ENCODE peak calls at places on chromosomes 3 and 15, in four cellular contexts. R is A673, G is endodermal cell, K is transverse colon. W is an unnamed sample.

GRCh38 chr3:160735801-160736200 is 20.2 kb upstream of the PPM1L start:
- DNase-seq in G (no peak), K (no peak), R (no peak), W (no peak)

GRCh38 chr15:45648521-45649200 is 13.8 kb downstream of the SQOR start:
- DNase-seq in R (no peak), G (no peak), K (no peak), W (no peak)

GRCh38 chr3:196397941-196398340 is 34.3 kb downstream of the UBXN7 start:
- DNase-seq in G (no peak), K (no peak), R (no peak), W (no peak)

GRCh38 chr15:98035577-98036010 is 75.1 kb downstream of the ARRDC4 start:
- DNase-seq in K (no peak), G (no peak), R (no peak), W (no peak)

GRCh38 chr15:90262426-90262825 is 3.0 kb upstream of the NGRN start:
- DNase-seq in G (no peak), R (no peak), K (no peak), W (no peak)

GRCh38 chr3:78496458-78496857 is 1271.3 kb downstream of the ROBO1 start:
- DNase-seq in G (no peak), K (no peak), R (peak; percentile 37), W (no peak)

GRCh38 chr15:90489944-90490343 is 39.8 kb upstream of the CRTC3 start:
- DNase-seq in R (no peak), K (no peak), G (no peak), W (no peak)

GRCh38 chr3:161251716-161252115 is 30.6 kb downstream of the NMD3 start:
- DNase-seq in G (no peak), R (no peak), K (no peak), W (no peak)

GRCh38 chr15:89409184-89409992 is 74.8 kb upstream of the POLG start:
- DNase-seq in R (no peak), G (peak; percentile 68), K (no peak), W (no peak)

GRCh38 chr3:53114412-53115074 is 15.7 kb downstream of the RFT1 start:
- DNase-seq in R (no peak), G (no peak), K (no peak), W (no peak)

GRCh38 chr15:33112541-33113105 is 81.9 kb downstream of the FMN1 start:
- DNase-seq in G (no peak), R (no peak), K (no peak), W (no peak)

GRCh38 chr15:33109345-33109744 is 85.2 kb downstream of the FMN1 start:
- DNase-seq in K (no peak), G (no peak), R (no peak), W (no peak)

GRCh38 chr15:33108518-33108917 is 86.0 kb downstream of the FMN1 start:
- DNase-seq in K (no peak), R (no peak), G (no peak), W (no peak)

GRCh38 chr15:33113666-33114483 is 80.6 kb downstream of the FMN1 start:
- DNase-seq in R (no peak), K (no peak), G (no peak), W (no peak)

DNA sequence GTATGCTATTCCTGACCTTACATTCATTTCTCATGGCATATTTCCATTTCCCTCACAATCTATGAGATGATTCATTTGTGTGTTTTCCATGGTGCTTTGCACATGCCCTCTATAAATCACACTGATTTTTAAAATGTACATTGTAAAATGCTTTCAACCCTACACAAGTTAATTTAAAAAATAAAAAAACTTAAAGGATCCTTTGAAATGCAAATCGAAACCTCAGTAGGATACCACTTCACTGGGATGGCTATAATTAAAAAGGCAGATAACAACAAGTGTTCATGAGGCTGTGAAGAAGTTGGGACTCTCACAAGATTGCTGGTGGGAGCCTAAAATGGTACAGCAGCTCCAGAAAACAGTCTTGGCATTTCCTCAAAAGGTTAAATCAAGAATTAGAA is 83.5 kb downstream of the FMN1 start:
- DNase-seq in G (no peak), R (peak; percentile 44), K (no peak), W (no peak)
- H3K27ac ChIP-seq in G (no peak overlapping the region), R (no peak overlapping the region), K (peak overlapping the region; percentile 14), W (no peak overlapping the region)

GRCh38 chr15:51163843-51164242 is 69.1 kb upstream of the TNFAIP8L3 start:
- DNase-seq in K (no peak), G (peak; percentile 57), R (peak; percentile 33), W (peak; percentile 12)

GRCh38 chr15:51171578-51171932 is 76.8 kb upstream of the TNFAIP8L3 start:
- DNase-seq in R (no peak), K (no peak), G (no peak), W (no peak)

GRCh38 chr15:51172190-51172589 is 77.5 kb upstream of the TNFAIP8L3 start:
- DNase-seq in G (no peak), K (no peak), R (no peak), W (no peak)

GRCh38 chr15:51170882-51171577 is 76.3 kb upstream of the TNFAIP8L3 start:
- DNase-seq in K (no peak), G (no peak), R (no peak), W (no peak)

DNA sequence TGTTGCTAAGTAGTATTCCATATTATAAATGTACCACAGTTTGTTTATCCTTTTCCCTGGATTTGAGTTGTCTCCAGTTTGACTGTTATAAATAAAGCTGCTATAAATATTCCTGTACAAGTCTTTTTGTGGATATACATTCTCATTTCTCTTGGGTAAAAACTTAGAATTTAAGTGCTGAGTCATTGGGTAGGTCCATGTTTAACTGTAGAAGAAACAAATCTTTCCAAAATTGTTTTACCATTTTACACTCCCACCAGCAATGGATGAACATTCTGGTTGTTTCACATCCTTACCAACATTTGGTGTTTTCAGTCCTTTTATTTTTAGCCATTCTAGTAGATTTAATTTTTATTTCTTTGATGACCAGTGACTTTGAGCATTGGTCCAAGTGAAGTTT is 74.0 kb upstream of the TNFAIP8L3 start:
- DNase-seq in K (no peak), G (no peak), R (no peak), W (no peak)
- H3K4me3 ChIP-seq in K (no peak overlapping the region), G (no peak overlapping the region), R (no peak overlapping the region), W (no peak overlapping the region)

DNA sequence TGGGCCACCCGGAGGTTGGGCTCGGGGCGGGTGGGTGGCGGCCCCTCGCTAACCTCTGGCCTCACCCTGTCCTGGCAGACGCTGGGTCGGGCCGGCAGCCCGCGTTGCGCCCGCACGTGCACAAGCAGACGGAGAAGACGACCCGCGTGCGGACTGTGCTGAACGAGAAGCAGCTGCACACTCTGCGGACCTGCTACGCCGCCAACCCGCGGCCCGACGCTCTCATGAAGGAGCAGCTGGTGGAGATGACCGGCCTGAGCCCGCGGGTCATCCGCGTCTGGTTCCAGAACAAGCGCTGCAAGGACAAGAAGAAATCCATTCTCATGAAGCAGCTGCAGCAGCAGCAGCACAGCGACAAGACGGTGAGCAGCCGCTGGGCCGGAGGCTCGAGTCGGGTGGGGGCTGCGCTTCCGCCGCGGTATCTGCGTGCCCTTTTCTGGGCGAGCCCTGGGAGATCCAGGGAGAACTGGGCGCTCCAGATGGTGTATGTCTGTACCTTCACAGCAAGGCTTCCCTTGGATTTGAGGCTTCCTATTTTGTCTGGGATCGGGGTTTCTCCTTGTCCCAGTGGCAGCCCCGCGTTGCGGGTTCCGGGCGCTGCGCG is 3.7 kb downstream of the ISL2 start:
- DNase-seq in K (peak; percentile 28), G (peak; percentile 76), R (no peak), W (no peak)
- H3K27me3 ChIP-seq in K (peaks cover 100% of the 10 kb centered on the region), G (peaks cover 100% of the 10 kb centered on the region), R (peaks cover 78% of the 10 kb centered on the region), W (no peaks in the 10 kb centered on the region)

GRCh38 chr3:27326211-27326948 is 42.8 kb downstream of the NEK10 start:
- DNase-seq in R (no peak), K (peak; percentile 25), G (no peak), W (peak; percentile 79)
- H3K27ac ChIP-seq in R (no peak overlapping the region), K (peak overlapping the region; percentile 75), G (no peak overlapping the region), W (peak overlapping the region; percentile 67)

GRCh38 chr3:35484939-35485605 is 154.3 kb upstream of the ARPP21 start:
- DNase-seq in K (no peak), G (no peak), R (peak; percentile 19), W (no peak)
- H3K4me3 ChIP-seq in K (no peak overlapping the region), G (no peak overlapping the region), R (no peak overlapping the region), W (no peak overlapping the region)

DNA sequence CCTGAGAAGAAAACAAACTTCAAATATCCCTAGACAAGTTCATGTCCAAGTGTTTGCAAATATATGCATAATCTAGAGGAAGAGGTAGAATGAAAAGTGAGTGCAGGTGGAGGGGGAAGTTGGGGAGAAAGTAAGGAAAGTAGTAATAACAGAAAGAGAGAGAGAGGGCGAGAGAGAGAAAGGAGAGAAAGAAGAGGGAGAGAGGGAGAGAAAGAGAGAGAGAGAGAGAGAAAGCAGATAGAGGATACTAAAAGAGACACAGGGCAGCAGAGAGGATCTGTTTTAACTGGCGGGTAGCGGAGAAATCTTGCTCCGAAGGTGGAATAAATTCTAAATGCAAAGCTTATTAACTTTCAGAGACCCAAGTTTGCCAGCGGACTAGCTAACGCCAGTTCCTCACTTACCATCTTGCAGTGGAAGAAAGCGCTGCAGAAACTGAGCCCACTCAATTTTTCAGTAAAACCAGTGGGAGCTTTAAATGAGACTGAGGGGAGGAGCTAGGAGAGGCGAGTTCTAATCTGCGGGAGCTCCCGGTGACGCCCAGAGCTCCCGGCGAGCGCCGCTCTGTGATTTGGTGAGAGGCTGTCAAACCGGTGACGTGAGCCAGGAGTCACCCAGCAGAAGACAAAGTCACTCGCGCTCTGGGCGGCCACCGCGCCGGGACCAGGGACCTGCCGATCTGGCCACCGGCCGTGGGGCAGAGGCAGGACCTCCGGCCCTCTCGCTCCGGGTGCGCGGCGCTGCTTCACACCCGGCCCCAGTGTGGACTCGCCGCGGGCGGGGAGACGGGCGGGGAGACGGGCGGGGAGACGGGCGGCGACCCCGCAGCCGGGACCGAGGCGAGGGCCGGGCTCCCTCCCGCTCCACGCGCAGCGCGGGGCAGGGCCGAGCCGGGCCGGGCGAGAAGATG is at the start of gene GMNC:
- DNase-seq in R (peak; percentile 93), K (peak; percentile 77), G (peak; percentile 93), W (peak; percentile 61)
- H3K27me3 ChIP-seq in R (no peaks in the 10 kb centered on the region), K (peaks cover 18% of the 10 kb centered on the region), G (peaks cover 55% of the 10 kb centered on the region), W (no peaks in the 10 kb centered on the region)

DNA sequence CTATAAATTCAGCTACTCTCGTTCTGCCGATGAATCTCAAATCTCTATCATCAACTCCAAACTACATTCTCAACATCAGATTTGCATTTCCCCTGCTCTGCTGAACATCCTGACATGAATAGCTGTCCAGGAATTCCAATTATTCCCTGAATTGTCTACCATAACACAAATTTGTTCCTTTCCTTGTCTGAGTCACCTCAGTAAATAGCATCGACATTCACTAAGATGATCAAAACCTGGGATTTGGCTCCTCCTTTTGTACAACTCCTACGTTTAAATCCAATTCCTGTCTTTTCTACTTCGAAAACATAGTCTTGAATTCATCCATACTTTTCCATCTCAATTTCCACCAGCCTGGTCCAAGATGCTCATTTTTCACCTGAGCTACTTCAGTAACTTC is 107.0 kb downstream of the GREM1 start:
- DNase-seq in K (no peak), R (no peak), G (no peak), W (no peak)
- H3K27ac ChIP-seq in K (no peak overlapping the region), R (no peak overlapping the region), G (no peak overlapping the region), W (peak overlapping the region; percentile 16)

W was measured in SJCRH30.